ENCODE peak calls at places on chromosomes 16 and 17, in five cellular contexts. L is GM13976; T is tibial nerve; V is CD4-positive, alpha-beta T cell; C is HFF-Myc. M is an unnamed sample.

GRCh38 chr16:20147091-20147490 is 73.4 kb upstream of the GPR139 start:
- DNase-seq in L (no peak), T (no peak), V (no peak), C (no peak), M (no peak)

GRCh38 chr16:23030001-23030400 is 119.3 kb downstream of the USP31 start:
- DNase-seq in L (no peak), T (no peak), V (no peak), C (no peak), M (no peak)

GRCh38 chr17:66492500-66493123 is 190.2 kb downstream of the PRKCA start:
- DNase-seq in L (no peak), T (no peak), V (no peak), C (no peak), M (no peak)

GRCh38 chr17:56319531-56319930 is 166.3 kb downstream of the ANKFN1 start:
- DNase-seq in L (peak), T (no peak), V (no peak), C (peak), M (peak)

GRCh38 chr16:11361043-11361442 is 15.8 kb downstream of the RMI2 start:
- DNase-seq in L (no peak), T (no peak), V (no peak), C (no peak), M (no peak)

GRCh38 chr17:46976626-46977270 is 2.3 kb downstream of the RPRML start:
- DNase-seq in L (no peak), T (no peak), V (no peak), C (no peak), M (no peak)

GRCh38 chr17:18253187-18253884 is 5.2 kb downstream of the FLII start:
- DNase-seq in L (no peak), T (no peak), V (no peak), C (no peak), M (no peak)

GRCh38 chr17:530851-531250 is 178.2 kb upstream of the RPH3AL start:
- DNase-seq in L (no peak), T (no peak), V (no peak), C (no peak), M (no peak)

DNA sequence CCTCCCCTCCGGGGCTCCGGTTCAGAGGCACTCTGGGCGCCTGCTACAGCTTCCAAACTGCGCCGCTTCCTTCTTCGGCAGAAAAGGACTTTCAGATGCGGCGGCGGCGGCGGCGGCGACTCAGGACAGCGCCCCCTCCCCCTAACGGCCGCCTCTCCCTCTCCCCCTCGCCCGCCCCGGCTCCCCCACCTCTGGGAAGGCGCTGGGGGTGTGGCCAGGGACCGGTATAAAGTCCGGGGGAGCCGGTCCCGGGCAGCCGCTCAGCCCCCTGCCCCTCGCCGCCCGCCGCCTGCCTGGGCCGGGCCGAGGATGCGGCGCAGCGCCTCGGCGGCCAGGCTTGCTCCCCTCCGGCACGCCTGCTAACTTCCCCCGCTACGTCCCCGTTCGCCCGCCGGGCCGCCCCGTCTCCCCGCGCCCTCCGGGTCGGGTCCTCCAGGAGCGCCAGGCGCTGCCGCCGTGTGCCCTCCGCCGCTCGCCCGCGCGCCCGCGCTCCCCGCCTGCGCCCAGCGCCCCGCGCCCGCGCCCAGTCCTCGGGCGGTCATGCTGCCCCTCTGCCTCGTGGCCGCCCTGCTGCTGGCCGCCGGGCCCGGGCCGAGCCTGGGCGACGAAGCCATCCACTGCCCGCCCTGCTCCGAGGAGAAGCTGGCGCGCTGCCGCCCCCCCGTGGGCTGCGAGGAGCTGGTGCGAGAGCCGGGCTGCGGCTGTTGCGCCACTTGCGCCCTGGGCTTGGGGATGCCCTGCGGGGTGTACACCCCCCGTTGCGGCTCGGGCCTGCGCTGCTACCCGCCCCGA is at the start of gene IGFBP4:
- DNase-seq in L (peak), T (peak), V (peak), C (no peak), M (peak)
- TF ChIP-seq CTCF in L (peak), T (peak), V (peak), C (peak), M (peak)

GRCh38 chr16:66481943-66482390 is 54.9 kb downstream of the BEAN1 start:
- DNase-seq in L (no peak), T (no peak), V (no peak), C (no peak), M (no peak)
- TF ChIP-seq CTCF in L (no peak), T (no peak), V (no peak), C (no peak), M (no peak)

GRCh38 chr16:9258423-9259051 is 167.1 kb downstream of the HAPSTR1 start:
- DNase-seq in L (peak), T (no peak), V (no peak), C (no peak), M (peak)
- TF ChIP-seq CTCF in L (peak), T (peak), V (no peak), C (peak), M (peak)

GRCh38 chr17:32110596-32110995 is 31.7 kb upstream of the RHOT1 start:
- DNase-seq in L (no peak), T (no peak), V (no peak), C (no peak), M (no peak)

GRCh38 chr17:32111141-32111771 is 31.0 kb upstream of the RHOT1 start:
- DNase-seq in L (peak), T (peak), V (peak), C (peak), M (no peak)

GRCh38 chr17:32114536-32114935 is 27.8 kb upstream of the RHOT1 start:
- DNase-seq in L (no peak), T (no peak), V (no peak), C (no peak), M (no peak)

GRCh38 chr17:32116937-32117336 is 25.4 kb upstream of the RHOT1 start:
- DNase-seq in L (no peak), T (no peak), V (no peak), C (no peak), M (no peak)

GRCh38 chr17:32112416-32112815 is 29.9 kb upstream of the RHOT1 start:
- DNase-seq in L (no peak), T (no peak), V (no peak), C (no peak), M (no peak)
- TF ChIP-seq CTCF in L (no peak), T (no peak), V (no peak), C (no peak), M (peak)

GRCh38 chr17:39836117-39836516 is 28.0 kb downstream of the IKZF3 start:
- DNase-seq in L (no peak), T (no peak), V (no peak), C (no peak), M (no peak)

GRCh38 chr17:39838784-39839183 is 25.3 kb downstream of the IKZF3 start:
- DNase-seq in L (no peak), T (no peak), V (no peak), C (no peak), M (no peak)

GRCh38 chr17:39838057-39838456 is 26.1 kb downstream of the IKZF3 start:
- DNase-seq in L (no peak), T (no peak), V (no peak), C (no peak), M (no peak)

GRCh38 chr17:39834017-39834416 is 30.1 kb downstream of the IKZF3 start:
- DNase-seq in L (no peak), T (no peak), V (no peak), C (no peak), M (no peak)

GRCh38 chr17:39835038-39835786 is 28.9 kb downstream of the IKZF3 start:
- DNase-seq in L (no peak), T (no peak), V (no peak), C (no peak), M (no peak)
- TF ChIP-seq CTCF in L (no peak), T (no peak), V (no peak), C (no peak), M (peak)

GRCh38 chr17:45425984-45426413 is 6.7 kb downstream of the ARHGAP27 start:
- DNase-seq in L (no peak), T (no peak), V (no peak), C (no peak), M (no peak)
- TF ChIP-seq CTCF in L (no peak), T (no peak), V (no peak), C (no peak), M (no peak)

M was measured in GM13977.